ENCODE peak calls at places on chromosomes 7 and 10, in seven cellular contexts. V, Z, Q, O, K, I and P are unnamed samples.

GRCh38 chr7:51949726-51950644 is 633.4 kb upstream of the COBL start:
- DNase-seq in V (peak; percentile 97), Z (peak; percentile 85), Q (no peak), O (no peak), K (no peak), I (peak; percentile 79), P (no peak)

GRCh38 chr10:62330213-62330612 is 44.0 kb upstream of the ZNF365 start:
- DNase-seq in V (no peak), Z (no peak), Q (no peak), O (no peak), K (no peak), I (no peak), P (no peak)

GRCh38 chr10:103193820-103194529 is 903 bp upstream of the NT5C2 start:
- DNase-seq in V (no peak), Z (peak; percentile 31), Q (no peak), O (peak; percentile 47), K (peak; percentile 8), I (peak; percentile 63), P (no peak)

GRCh38 chr10:51311232-51311631 is 236.9 kb downstream of the PRKG1 start:
- DNase-seq in V (no peak), Z (no peak), Q (no peak), O (no peak), K (peak; percentile 39), I (no peak), P (no peak)

GRCh38 chr10:119734396-119735332 is 8.8 kb downstream of the INPP5F start:
- DNase-seq in V (no peak), Z (no peak), Q (no peak), O (no peak), K (peak; percentile 52), I (peak; percentile 82), P (no peak)

GRCh38 chr10:68537796-68538195 is 10.5 kb upstream of the SLC25A16 start:
- DNase-seq in V (no peak), Z (no peak), Q (no peak), O (no peak), K (no peak), I (no peak), P (no peak)

GRCh38 chr7:877312-878232 is 1.2 kb downstream of the GET4 start:
- DNase-seq in V (no peak), Z (peak; percentile 21), Q (peak; percentile 84), O (no peak), K (no peak), I (peak; percentile 44), P (peak; percentile 43)

GRCh38 chr7:131381069-131381838 is 53.6 kb downstream of the MKLN1 start:
- DNase-seq in V (no peak), Z (no peak), Q (no peak), O (no peak), K (peak; percentile 78), I (no peak), P (no peak)

GRCh38 chr7:6443372-6443941 is 4.3 kb downstream of the DAGLB start:
- DNase-seq in V (no peak), Z (no peak), Q (no peak), O (no peak), K (peak; percentile 96), I (peak; percentile 71), P (no peak)

GRCh38 chr10:73771722-73772279 is 10.0 kb upstream of the CHCHD1 start:
- DNase-seq in V (peak; percentile 32), Z (peak; percentile 92), Q (no peak), O (peak; percentile 90), K (peak; percentile 73), I (peak; percentile 56), P (no peak)

GRCh38 chr10:28384557-28384956 is 81.7 kb upstream of the MPP7 start:
- DNase-seq in V (no peak), Z (no peak), Q (no peak), O (no peak), K (no peak), I (no peak), P (no peak)
- H3K9ac ChIP-seq in V (no peak overlapping the region), Z (no peak overlapping the region), Q (no peak overlapping the region), O (no peak overlapping the region), K (no peak overlapping the region), I (no peak overlapping the region), P (no peak overlapping the region)

GRCh38 chr7:151116603-151117002 is 30.3 kb downstream of the AGAP3 start:
- DNase-seq in V (no peak), Z (no peak), Q (no peak), O (no peak), K (no peak), I (no peak), P (no peak)
- H3K9ac ChIP-seq in V (peak overlapping the region; percentile 59), Z (no peak overlapping the region), Q (no peak overlapping the region), O (no peak overlapping the region), K (no peak overlapping the region), I (no peak overlapping the region), P (peak overlapping the region; percentile 61)

DNA sequence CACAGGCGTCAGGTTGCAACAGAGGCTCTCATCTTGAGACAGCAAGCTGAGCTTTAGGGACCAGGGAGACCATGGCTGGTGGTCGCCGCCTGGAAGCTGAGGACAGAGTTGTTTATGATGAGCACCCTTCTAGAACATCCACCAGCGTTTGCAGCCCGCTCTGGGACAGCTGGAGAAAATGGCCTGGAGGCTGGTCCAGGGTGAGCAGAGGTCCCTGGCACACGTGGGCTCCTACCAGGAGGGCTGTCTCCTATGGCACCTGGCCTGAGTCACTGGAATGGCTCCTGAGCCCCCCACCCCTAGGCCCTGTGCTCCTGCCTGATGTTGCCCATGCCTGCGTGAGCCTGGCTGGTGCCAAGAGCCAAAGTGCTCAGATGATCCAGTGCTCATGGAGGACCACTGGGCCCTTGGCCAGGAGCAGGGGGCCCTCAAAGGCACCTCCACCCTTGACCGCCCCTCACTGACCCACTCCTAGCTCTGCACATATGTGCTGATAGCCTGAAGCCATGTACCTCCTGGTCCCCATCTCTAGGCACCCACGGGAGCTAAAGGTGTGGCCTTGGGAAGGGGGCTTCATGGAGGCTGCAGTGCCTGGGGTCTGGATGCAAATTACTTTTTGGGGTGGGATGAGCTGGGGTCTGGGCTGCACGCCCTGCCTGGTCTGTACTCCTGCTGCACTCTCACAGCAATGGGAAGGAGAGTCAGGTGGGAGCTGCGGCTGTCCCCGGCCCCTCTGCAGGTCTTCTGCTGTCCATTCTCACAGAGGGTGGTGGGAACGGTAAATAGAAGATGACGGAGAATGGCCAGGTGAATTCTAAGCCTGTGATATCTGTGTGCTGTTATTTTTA is 40.1 kb upstream of the RET start:
- DNase-seq in V (no peak), Z (no peak), Q (no peak), O (no peak), K (no peak), I (no peak), P (no peak)
- H3K9ac ChIP-seq in V (no peak overlapping the region), Z (no peak overlapping the region), Q (no peak overlapping the region), O (no peak overlapping the region), K (no peak overlapping the region), I (no peak overlapping the region), P (no peak overlapping the region)

GRCh38 chr10:97563337-97563736 is 9.2 kb upstream of the ANKRD2 start:
- DNase-seq in V (no peak), Z (no peak), Q (no peak), O (no peak), K (no peak), I (no peak), P (no peak)

GRCh38 chr10:97564776-97565175 is 7.8 kb upstream of the ANKRD2 start:
- DNase-seq in V (no peak), Z (no peak), Q (no peak), O (no peak), K (peak; percentile 24), I (peak; percentile 89), P (no peak)

GRCh38 chr10:97566338-97566986 is 6.1 kb upstream of the ANKRD2 start:
- DNase-seq in V (no peak), Z (no peak), Q (no peak), O (no peak), K (no peak), I (peak; percentile 36), P (no peak)

GRCh38 chr10:97561678-97562077 is 10.9 kb upstream of the ANKRD2 start:
- DNase-seq in V (no peak), Z (no peak), Q (no peak), O (no peak), K (no peak), I (no peak), P (no peak)
- H3K9ac ChIP-seq in V (no peak overlapping the region), Z (no peak overlapping the region), Q (no peak overlapping the region), O (no peak overlapping the region), K (no peak overlapping the region), I (no peak overlapping the region), P (no peak overlapping the region)

GRCh38 chr7:135747366-135747765 is 1.2 kb downstream of the FAM180A start:
- DNase-seq in V (no peak), Z (no peak), Q (no peak), O (no peak), K (no peak), I (no peak), P (no peak)
- H3K9ac ChIP-seq in V (no peak overlapping the region), Z (no peak overlapping the region), Q (no peak overlapping the region), O (no peak overlapping the region), K (no peak overlapping the region), I (no peak overlapping the region), P (no peak overlapping the region)

GRCh38 chr10:110502851-110503301 is 5.2 kb downstream of the DUSP5 start:
- DNase-seq in V (no peak), Z (no peak), Q (no peak), O (peak; percentile 90), K (peak; percentile 80), I (no peak), P (no peak)
- H3K9ac ChIP-seq in V (no peak overlapping the region), Z (no peak overlapping the region), Q (peak overlapping the region; percentile 33), O (no peak overlapping the region), K (peak overlapping the region; percentile 39), I (peak overlapping the region; percentile 2), P (no peak overlapping the region)

GRCh38 chr10:98403812-98404504 is 11.0 kb downstream of the PYROXD2 start:
- DNase-seq in V (no peak), Z (no peak), Q (no peak), O (no peak), K (peak; percentile 75), I (no peak), P (no peak)

GRCh38 chr10:98404571-98405396 is 10.2 kb downstream of the PYROXD2 start:
- DNase-seq in V (no peak), Z (no peak), Q (no peak), O (no peak), K (peak; percentile 76), I (no peak), P (no peak)

GRCh38 chr10:98402513-98402912 is 12.5 kb downstream of the PYROXD2 start:
- DNase-seq in V (no peak), Z (no peak), Q (peak; percentile 42), O (no peak), K (no peak), I (no peak), P (no peak)

GRCh38 chr10:98405422-98405821 is 9.6 kb downstream of the PYROXD2 start:
- DNase-seq in V (no peak), Z (no peak), Q (no peak), O (no peak), K (peak; percentile 54), I (no peak), P (no peak)

DNA sequence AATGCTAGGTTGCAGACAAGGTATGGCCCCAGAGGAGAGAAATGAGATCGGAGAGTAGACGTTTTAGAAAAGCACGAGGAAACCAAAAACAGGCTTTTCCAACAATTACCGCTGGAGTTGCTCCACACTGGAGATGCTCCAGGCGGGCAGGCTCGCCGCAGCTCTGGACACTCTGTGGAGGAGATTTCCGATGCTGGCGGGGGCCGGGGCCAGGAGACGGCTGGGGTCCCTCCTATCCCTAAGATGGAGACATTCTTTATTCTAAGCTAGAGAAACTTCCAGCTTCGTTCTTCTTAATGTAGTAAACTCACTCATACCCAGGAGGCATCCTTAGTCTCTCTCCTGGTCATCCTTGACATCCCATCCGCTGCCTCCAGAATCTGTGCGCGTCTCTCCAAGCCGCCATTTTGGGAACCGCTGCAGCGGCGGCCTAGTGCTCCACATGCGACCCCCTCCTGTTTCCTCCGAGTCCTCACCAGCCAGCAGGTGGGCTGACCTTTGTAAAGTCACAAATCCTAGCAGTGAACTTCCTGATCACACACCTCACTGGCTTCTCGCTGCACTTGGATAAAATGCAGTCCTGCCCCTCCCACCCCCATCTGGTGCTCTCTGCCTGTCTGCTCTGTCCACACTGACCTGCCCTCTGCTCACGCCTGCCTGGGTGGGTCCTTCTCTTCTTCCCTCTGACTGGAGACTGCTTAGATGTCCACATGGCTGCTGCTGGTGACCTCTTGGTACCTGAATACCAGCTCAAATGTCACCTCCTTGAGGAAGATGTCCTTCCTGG is 11.9 kb downstream of the PYROXD2 start:
- DNase-seq in V (no peak), Z (no peak), Q (no peak), O (no peak), K (no peak), I (no peak), P (no peak)
- H3K9ac ChIP-seq in V (no peak overlapping the region), Z (no peak overlapping the region), Q (no peak overlapping the region), O (no peak overlapping the region), K (peak overlapping the region; percentile 34), I (no peak overlapping the region), P (no peak overlapping the region)